ENCODE peak calls at places on chromosomes 2 and 18, in seven cellular contexts. K is GM12878; B is H1; Z is Peyer's patch; L is CD8-positive, alpha-beta T cell; N is gastrocnemius medialis; U is ovary. P is an unnamed sample. For H3K4me1, the result is how much of the 10 kb centered on the place peaks cover.

GRCh38 chr2:28404086-28404485 is 11.4 kb downstream of the FOSL2 start:
- DNase-seq in K (no peak), B (no peak), N (no peak), Z (peak), U (peak), L (no peak), P (no peak)

GRCh38 chr2:71347517-71347916 is 15.9 kb downstream of the ZNF638 start:
- DNase-seq in U (no peak), L (no peak), B (no peak), N (no peak), K (no peak), Z (no peak), P (no peak)

GRCh38 chr2:198063242-198063641 is 258.8 kb downstream of the PLCL1 start:
- DNase-seq in B (no peak), Z (no peak), K (no peak), L (no peak), U (no peak), N (no peak), P (no peak)

GRCh38 chr2:203734276-203734983 is 28.0 kb downstream of the CD28 start:
- DNase-seq in B (no peak), U (no peak), N (no peak), K (no peak), L (no peak), Z (no peak), P (no peak)

GRCh38 chr2:214193943-214194342 is 216.9 kb upstream of the VWC2L start:
- DNase-seq in B (no peak), N (no peak), U (no peak), Z (no peak), K (no peak), L (no peak), P (no peak)

GRCh38 chr2:6865346-6866238 is at the start of gene CMPK2:
- DNase-seq in L (peak), U (peak), Z (peak), B (no peak), K (peak), N (no peak), P (peak)

GRCh38 chr2:60528366-60528765 is 25.1 kb downstream of the BCL11A start:
- DNase-seq in N (no peak), K (no peak), B (no peak), L (no peak), U (no peak), Z (no peak), P (no peak)

GRCh38 chr2:11022874-11023273 is 111.1 kb downstream of the KCNF1 start:
- DNase-seq in U (no peak), K (no peak), B (no peak), Z (no peak), N (no peak), L (no peak), P (no peak)

GRCh38 chr2:104804148-104804890 is 49.6 kb upstream of the POU3F3 start:
- DNase-seq in L (no peak), K (no peak), B (no peak), N (no peak), U (no peak), Z (no peak), P (no peak)

GRCh38 chr2:25131567-25132295 is 36.6 kb downstream of the POMC start:
- DNase-seq in L (no peak), K (no peak), Z (peak), N (no peak), B (no peak), U (no peak), P (no peak)

GRCh38 chr2:77831878-77832277 is 309.7 kb upstream of the LRRTM4 start:
- DNase-seq in B (no peak), Z (no peak), U (no peak), K (no peak), N (no peak), L (no peak), P (no peak)

GRCh38 chr18:10536270-10536669 is 10.4 kb downstream of the NAPG start:
- DNase-seq in U (no peak), L (no peak), Z (no peak), N (no peak), K (no peak), B (no peak), P (no peak)

GRCh38 chr18:45962866-45963265 is 4.3 kb downstream of the EPG5 start:
- DNase-seq in Z (no peak), N (no peak), K (no peak), B (no peak), L (no peak), U (no peak), P (no peak)

GRCh38 chr2:58044145-58044544 is 2.5 kb upstream of the VRK2 start:
- DNase-seq in U (no peak), Z (no peak), B (no peak), K (no peak), N (no peak), L (no peak), P (no peak)

GRCh38 chr2:120289221-120289906 is 36.7 kb downstream of the RALB start:
- DNase-seq in N (no peak), B (no peak), U (no peak), K (no peak), Z (no peak), L (no peak), P (no peak)

GRCh38 chr2:17573085-17573805 is 32.7 kb downstream of the VSNL1 start:
- DNase-seq in L (no peak), B (no peak), Z (no peak), U (no peak), K (no peak), N (no peak), P (no peak)

GRCh38 chr2:47724221-47724981 is 58.5 kb upstream of the MSH6 start:
- DNase-seq in U (no peak), B (no peak), L (no peak), K (peak), Z (no peak), N (no peak), P (no peak)

DNA sequence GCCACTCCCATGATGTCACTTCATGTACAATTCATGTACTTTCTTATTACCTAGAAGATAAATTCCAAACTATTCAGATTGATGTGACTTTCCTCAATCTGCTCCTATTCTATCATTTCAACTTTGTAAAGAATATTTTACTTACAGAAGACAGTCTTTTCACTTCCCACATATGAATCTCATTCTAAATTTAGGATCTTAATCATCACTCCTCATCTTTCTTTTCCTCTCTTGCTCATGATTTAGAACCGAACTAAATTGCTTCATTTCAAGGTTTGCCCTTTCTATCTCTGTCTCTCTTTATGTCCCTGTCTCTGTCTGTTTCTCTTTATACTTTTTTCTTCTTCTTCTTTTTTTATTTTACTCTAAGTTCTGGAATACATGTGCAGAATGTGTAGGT is 1141.9 kb upstream of the PIK3C3 start:
- DNase-seq in N (no peak), K (no peak), B (no peak), L (no peak), Z (no peak), U (no peak), P (no peak)
- H3K4me1 ChIP-seq in N (under half), K (under half), B (under half), L (under half), Z (under half), U (under half), P (under half)

GRCh38 chr2:96844405-96844808 is 586 bp upstream of the ANKRD23 start:
- DNase-seq in L (no peak), Z (no peak), K (no peak), N (no peak), B (no peak), U (no peak), P (no peak)

GRCh38 chr2:96843538-96844268 is at the start of gene ANKRD23:
- DNase-seq in K (no peak), L (no peak), B (no peak), Z (no peak), U (no peak), N (peak), P (no peak)

GRCh38 chr2:96847586-96847985 is 3.8 kb upstream of the ANKRD23 start:
- DNase-seq in Z (no peak), L (no peak), N (no peak), B (no peak), U (no peak), K (no peak), P (no peak)

GRCh38 chr2:96852667-96853066 is 5.1 kb downstream of the ANKRD39 start:
- DNase-seq in Z (no peak), K (no peak), U (no peak), L (no peak), N (no peak), B (no peak), P (no peak)

DNA sequence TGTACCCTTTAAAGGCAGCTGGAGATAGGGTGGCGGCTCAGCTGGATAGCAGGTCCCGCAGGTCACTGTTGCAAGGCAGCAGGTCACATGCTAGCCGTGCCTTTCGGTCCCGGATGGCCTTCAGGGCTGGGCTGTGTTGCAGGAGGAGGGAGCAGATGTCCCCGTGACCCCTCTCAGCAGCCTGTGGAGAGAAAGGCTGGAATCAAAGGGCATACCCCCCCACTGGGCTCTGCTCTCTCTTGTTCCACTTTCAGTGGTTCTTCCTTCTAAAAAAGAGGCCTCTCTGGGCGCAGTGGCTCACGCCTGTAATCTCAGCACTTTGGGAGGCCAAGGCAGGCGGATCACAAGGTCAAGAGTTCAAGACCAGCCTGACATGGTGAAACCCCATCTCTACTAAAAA is 4.4 kb upstream of the ANKRD23 start:
- DNase-seq in Z (no peak), N (no peak), U (no peak), B (no peak), L (no peak), K (no peak), P (no peak)
- TF ChIP-seq CTCF in Z (no peak), N (no peak), U (no peak), B (no peak), L (no peak), K (no peak), P (no peak)

GRCh38 chr2:39511786-39512433 is 74.8 kb upstream of the MAP4K3 start:
- DNase-seq in K (no peak), U (no peak), L (no peak), N (no peak), B (no peak), Z (no peak), P (no peak)
- H3K4me1 ChIP-seq in K (under half), U (under half), L (under half), N (half or more), B (under half), Z (under half), P (under half)

GRCh38 chr2:134918518-134919359 is at the start of gene CCNT2:
- DNase-seq in L (peak), N (peak), U (peak), B (peak), Z (peak), K (peak), P (peak)
- TF ChIP-seq CTCF in L (no peak), N (no peak), U (no peak), B (no peak), Z (peak), K (no peak), P (no peak)

DNA sequence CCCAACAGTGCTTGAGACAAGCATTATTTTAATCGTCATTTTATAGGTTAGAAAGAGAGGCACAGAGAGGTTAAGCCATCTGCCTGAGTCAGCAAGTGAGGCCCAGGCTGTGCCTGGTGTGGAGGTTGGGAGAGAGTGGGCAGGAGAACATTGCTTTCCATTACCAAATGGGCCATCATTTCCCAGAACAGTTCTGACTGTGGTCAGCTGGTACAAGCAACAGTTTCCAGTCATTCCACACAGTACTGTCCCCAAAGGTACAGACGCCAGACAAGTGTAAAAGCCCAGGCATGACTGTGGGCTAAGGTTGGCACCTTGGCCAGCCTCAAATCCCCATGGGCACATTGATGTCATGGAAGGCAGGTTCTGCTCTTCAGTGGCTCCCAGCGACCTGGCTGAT is 98.2 kb upstream of the LCLAT1 start:
- DNase-seq in U (no peak), K (no peak), B (no peak), L (no peak), N (no peak), Z (no peak), P (no peak)
- H3K4me1 ChIP-seq in U (under half), K (under half), B (under half), L (under half), N (under half), Z (under half), P (under half)

DNA sequence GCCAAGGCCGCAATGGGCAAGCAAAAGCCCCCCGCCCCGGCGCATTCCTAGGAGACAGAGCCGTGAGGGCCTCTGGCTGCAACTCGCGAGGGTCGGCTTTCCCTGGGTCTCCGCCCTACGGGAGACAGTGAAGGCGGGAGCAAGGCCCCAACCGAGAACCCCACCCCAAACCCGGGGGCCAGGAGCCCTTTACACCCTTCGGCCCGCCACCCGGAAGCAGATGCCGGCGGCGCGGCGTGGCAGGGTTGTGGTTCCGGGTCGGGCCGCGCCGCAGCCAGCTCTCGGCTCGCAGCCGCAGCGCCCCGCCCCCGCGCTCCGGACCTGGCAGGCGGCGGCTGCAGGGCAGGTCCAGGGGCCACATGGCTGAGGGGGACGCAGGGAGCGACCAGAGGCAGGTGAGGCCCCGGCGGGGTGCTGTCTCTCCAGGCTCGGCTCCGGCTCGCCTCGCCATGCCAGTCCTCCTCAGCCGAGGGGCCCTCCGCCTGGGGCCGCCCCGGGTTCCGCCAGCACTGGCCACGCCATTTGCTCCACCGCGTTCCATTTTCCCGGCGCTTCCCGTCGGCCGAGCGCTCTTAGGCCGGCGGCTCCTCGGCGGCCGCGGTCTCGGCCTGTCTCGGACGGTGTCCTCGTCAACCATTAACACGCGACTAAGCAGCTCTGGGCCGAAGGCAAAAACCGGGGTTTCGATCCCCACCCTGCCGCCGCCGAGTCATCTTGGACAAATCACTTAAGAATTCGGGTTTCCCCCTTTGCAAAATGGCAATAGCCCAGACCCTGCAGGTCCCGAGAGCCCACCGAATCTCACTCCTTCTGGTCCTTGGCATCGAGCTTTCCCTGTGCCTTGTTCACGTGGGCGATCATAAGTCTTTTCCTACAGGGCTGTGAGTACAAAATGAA is at the start of gene IMPACT:
- DNase-seq in N (peak), K (no peak), B (peak), L (peak), Z (peak), U (peak), P (peak)
- TF ChIP-seq CTCF in N (no peak), K (no peak), B (no peak), L (no peak), Z (no peak), U (no peak), P (no peak)

GRCh38 chr2:9255416-9255815 is 48.8 kb downstream of the ASAP2 start:
- DNase-seq in B (no peak), K (no peak), U (no peak), Z (no peak), L (no peak), N (no peak), P (no peak)
- H3K4me1 ChIP-seq in B (under half), K (under half), U (under half), Z (half or more), L (under half), N (under half), P (half or more)

GRCh38 chr18:79988079-79988924 is at the start of gene TXNL4A:
- DNase-seq in Z (peak), K (peak), U (peak), N (peak), L (peak), B (no peak), P (peak)
- TF ChIP-seq CTCF in Z (peak), K (peak), U (no peak), N (peak), L (peak), B (peak), P (no peak)

DNA sequence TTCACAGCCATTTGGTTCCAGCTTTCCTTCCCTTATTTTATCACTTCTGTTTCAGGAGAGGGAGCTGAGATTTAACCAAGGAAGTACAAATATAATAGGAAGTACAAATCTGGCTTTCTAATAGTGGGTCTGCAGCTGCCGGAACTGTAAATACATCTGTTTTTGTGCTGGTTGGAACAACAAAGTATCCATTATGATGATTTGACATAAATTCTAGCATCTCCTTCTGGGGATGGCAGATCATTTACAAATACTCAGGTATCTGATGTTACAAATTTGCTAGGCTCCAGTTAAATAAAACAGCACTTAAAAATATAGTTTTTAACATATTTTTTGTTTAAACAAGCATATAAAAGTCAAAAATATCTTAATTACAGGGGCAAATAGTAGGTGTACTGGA is 131.3 kb upstream of the SMIM21 start:
- DNase-seq in N (no peak), Z (no peak), K (no peak), L (no peak), U (no peak), B (no peak), P (no peak)
- H3K4me1 ChIP-seq in N (under half), Z (under half), K (under half), L (under half), U (under half), B (under half), P (under half)

DNA sequence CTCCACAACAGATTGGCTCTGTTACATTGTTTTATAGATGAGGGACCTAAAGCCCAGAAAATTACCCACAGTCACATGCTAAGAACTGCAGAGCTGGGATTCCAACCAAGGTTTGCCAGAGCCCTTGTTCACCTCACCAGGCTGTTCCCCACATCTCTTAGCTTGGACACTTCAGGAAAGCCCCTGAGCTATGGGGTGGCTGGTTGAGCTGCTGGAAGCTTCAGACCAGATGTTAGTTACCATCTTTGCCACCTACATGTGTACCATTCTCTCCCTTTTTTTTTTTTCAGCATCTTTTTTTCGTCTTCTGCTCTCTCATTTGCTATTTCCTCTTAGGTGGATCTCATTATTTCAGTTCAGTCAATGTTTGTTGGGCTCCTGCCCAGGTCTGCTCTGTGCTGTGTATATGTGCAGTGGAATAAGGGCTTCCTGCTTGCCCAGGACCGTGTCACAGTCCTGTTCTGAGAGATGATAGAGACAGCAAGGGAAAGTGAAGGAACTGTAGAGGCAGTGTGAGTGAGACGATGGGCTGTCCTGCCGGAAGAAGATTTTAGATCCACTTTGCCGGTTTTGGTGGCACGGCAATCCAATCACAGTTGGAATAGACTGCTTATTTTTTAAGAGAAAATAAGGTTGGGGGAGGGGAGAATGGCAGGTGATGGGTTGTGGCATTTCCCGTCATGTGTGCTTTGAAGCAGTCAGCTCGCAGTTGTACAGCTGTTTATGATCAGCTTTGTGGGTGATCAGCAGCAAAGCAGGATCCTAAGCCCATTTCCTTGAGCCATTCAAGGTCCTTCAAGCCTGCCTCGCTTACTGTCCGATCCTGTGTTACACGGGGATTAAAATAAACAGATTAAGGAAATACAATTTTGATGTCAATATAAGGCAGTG is 152.6 kb downstream of the RTN4 start:
- DNase-seq in N (no peak), K (no peak), Z (no peak), U (no peak), B (no peak), L (no peak), P (no peak)
- TF ChIP-seq CTCF in N (no peak), K (no peak), Z (no peak), U (no peak), B (no peak), L (no peak), P (no peak)

P was measured in suprapubic skin.